ENCODE peak calls at places on chromosomes 4 and X, in ten cellular contexts. C is mammary epithelial cell; K is HAP-1; L is transverse colon; R is hepatocyte; M is CD8-positive, alpha-beta memory T cell; Z is fibroblast of lung; Q is mesenchymal stem cell; X is AG04450; O is psoas muscle. P is an unnamed sample.

GRCh38 chr4:38889143-38889542 is 21.5 kb downstream of the FAM114A1 start:
- DNase-seq in K (no peak), M (no peak), Q (peak; percentile 87), X (no peak), L (no peak), C (peak; percentile 78), R (peak; percentile 36), Z (peak; percentile 76), O (no peak), P (no peak)

GRCh38 chr4:73507541-73507940 is 26.0 kb downstream of the AFM start:
- DNase-seq in X (no peak), Q (no peak), R (no peak), O (no peak), L (no peak), Z (no peak), M (no peak), C (no peak), K (no peak), P (no peak)

GRCh38 chr4:42489095-42489494 is 91.8 kb downstream of the SHISA3 start:
- DNase-seq in O (no peak), Z (no peak), R (no peak), K (no peak), L (no peak), Q (no peak), X (no peak), M (no peak), C (no peak), P (no peak)

GRCh38 chrX:107672955-107673378 is 44.7 kb downstream of the PRPS1 start:
- DNase-seq in Q (peak; percentile 93), X (no peak), L (peak; percentile 87), M (peak; percentile 91), Z (peak; percentile 83), R (peak; percentile 94), K (peak; percentile 74), C (peak; percentile 66), O (peak; percentile 75), P (peak; percentile 74)

GRCh38 chr4:107592518-107592917 is 127.5 kb downstream of the PAPSS1 start:
- DNase-seq in X (no peak), R (no peak), M (no peak), L (no peak), C (no peak), K (no peak), Q (peak; percentile 63), O (no peak), Z (no peak), P (no peak)

GRCh38 chrX:39821011-39821708 is 276.6 kb downstream of the BCOR start:
- DNase-seq in M (no peak), X (no peak), Q (peak; percentile 49), O (no peak), L (no peak), C (no peak), Z (peak; percentile 29), R (peak; percentile 73), K (peak; percentile 15), P (no peak)

GRCh38 chr4:7771541-7772507 is 167.8 kb downstream of the AFAP1 start:
- DNase-seq in Q (no peak), M (no peak), R (no peak), K (no peak), C (no peak), Z (no peak), L (peak; percentile 66), O (no peak), X (no peak), P (no peak)

GRCh38 chr4:134024251-134024650 is 177.3 kb downstream of the PABPC4L start:
- DNase-seq in C (no peak), O (no peak), Z (peak; percentile 6), L (no peak), Q (peak; percentile 9), K (peak; percentile 51), X (no peak), R (peak; percentile 25), M (no peak), P (no peak)

GRCh38 chrX:1205681-1206611 is 6.5 kb downstream of the CRLF2 start:
- DNase-seq in C (peak; percentile 68), O (no peak), K (peak; percentile 88), R (peak; percentile 57), M (peak; percentile 23), Q (peak; percentile 93), X (no peak), Z (peak; percentile 57), L (peak; percentile 18), P (no peak)

GRCh38 chrX:40734956-40735317 is 405 bp downstream of the MED14 start:
- DNase-seq in R (peak; percentile 30), M (no peak), O (no peak), Q (peak; percentile 24), X (no peak), Z (peak; percentile 15), K (peak; percentile 34), L (peak; percentile 37), C (no peak), P (peak; percentile 5)

GRCh38 chr4:158051401-158052235 is 121.2 kb downstream of the GASK1B start:
- DNase-seq in K (no peak), R (peak; percentile 40), M (no peak), X (peak; percentile 63), L (no peak), Q (peak; percentile 92), C (peak; percentile 4), O (peak; percentile 31), Z (peak; percentile 94), P (no peak)

GRCh38 chr4:174494731-174495130 is 27.6 kb downstream of the HPGD start:
- DNase-seq in M (no peak), Q (no peak), Z (no peak), C (no peak), X (no peak), K (no peak), O (no peak), L (no peak), R (no peak), P (no peak)

GRCh38 chr4:39706829-39707511 is 9.0 kb downstream of the UBE2K start:
- DNase-seq in R (no peak), Q (no peak), M (no peak), K (no peak), C (no peak), O (no peak), X (no peak), Z (no peak), L (no peak), P (no peak)

GRCh38 chr4:169439244-169439643 is 168.5 kb upstream of the SH3RF1 start:
- DNase-seq in O (no peak), L (no peak), M (no peak), Z (peak; percentile 60), Q (no peak), C (no peak), K (no peak), R (no peak), X (no peak), P (no peak)

GRCh38 chrX:80846247-80846646 is 36.6 kb upstream of the BRWD3 start:
- DNase-seq in L (no peak), Q (no peak), R (no peak), M (no peak), K (no peak), O (no peak), Z (no peak), X (no peak), C (no peak), P (no peak)

GRCh38 chr4:104592894-104593470 is 98.3 kb upstream of the CXXC4 start:
- DNase-seq in R (peak; percentile 24), C (no peak), O (no peak), K (no peak), Q (peak; percentile 90), X (no peak), L (no peak), M (no peak), Z (peak; percentile 68), P (no peak)

GRCh38 chr4:99763635-99764101 is 53.0 kb upstream of the DAPP1 start:
- DNase-seq in K (no peak), Q (peak; percentile 68), C (peak; percentile 94), Z (peak; percentile 98), L (no peak), O (no peak), X (peak; percentile 49), M (no peak), R (peak; percentile 24), P (no peak)

GRCh38 chr4:62399242-62399641 is 1199.1 kb downstream of the ADGRL3 start:
- DNase-seq in R (no peak), L (no peak), Q (peak; percentile 7), O (no peak), M (no peak), K (no peak), C (no peak), X (no peak), Z (peak; percentile 9), P (no peak)

GRCh38 chrX:2933125-2933900 is 4.2 kb upstream of the ARSD start:
- DNase-seq in M (no peak), C (peak; percentile 28), R (no peak), L (peak; percentile 46), X (no peak), Z (no peak), Q (no peak), K (no peak), O (no peak), P (no peak)

DNA sequence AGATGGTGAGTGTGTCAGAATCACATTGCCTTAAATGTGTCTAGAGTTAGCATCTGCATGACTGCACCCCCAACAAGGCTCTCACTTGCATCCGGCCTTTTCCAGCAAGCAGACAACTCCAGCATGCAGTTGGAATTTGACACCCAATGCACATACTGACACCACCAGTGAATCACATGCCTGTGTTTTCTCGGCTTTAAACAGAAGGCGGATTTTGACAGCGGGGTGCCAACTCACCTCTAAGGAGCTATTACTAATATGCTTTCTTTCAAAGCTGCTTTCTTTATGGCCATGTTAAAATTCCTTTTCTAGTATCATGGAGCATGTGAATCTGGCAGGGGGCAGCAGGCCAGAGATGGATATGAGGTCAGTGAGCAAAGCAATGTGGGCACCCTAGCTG is 78.0 kb upstream of the CLNK start:
- DNase-seq in Z (peak; percentile 60), R (peak; percentile 11), O (no peak), M (no peak), X (peak; percentile 62), Q (peak; percentile 85), C (no peak), K (no peak), L (no peak), P (no peak)
- H3K9me3 ChIP-seq in Z (no peaks in the 10 kb centered on the region), R (no peaks in the 10 kb centered on the region), O (no peaks in the 10 kb centered on the region), M (no peaks in the 10 kb centered on the region), X (no peaks in the 10 kb centered on the region), Q (no peaks in the 10 kb centered on the region), C (no peaks in the 10 kb centered on the region), K (peaks cover 1% of the 10 kb centered on the region), L (no peaks in the 10 kb centered on the region), P (no peaks in the 10 kb centered on the region)

GRCh38 chr4:19888587-19888986 is 363.1 kb upstream of the SLIT2 start:
- DNase-seq in C (no peak), K (no peak), X (no peak), Q (no peak), M (no peak), L (no peak), O (no peak), Z (no peak), R (no peak), P (no peak)
- H3K9me3 ChIP-seq in C (no peaks in the 10 kb centered on the region), K (no peaks in the 10 kb centered on the region), X (no peaks in the 10 kb centered on the region), Q (no peaks in the 10 kb centered on the region), M (no peaks in the 10 kb centered on the region), L (no peaks in the 10 kb centered on the region), O (no peaks in the 10 kb centered on the region), Z (no peaks in the 10 kb centered on the region), R (no peaks in the 10 kb centered on the region), P (no peaks in the 10 kb centered on the region)

GRCh38 chr4:183384516-183384915 is 59.9 kb upstream of the CDKN2AIP start:
- DNase-seq in K (no peak), Q (no peak), M (no peak), Z (no peak), O (no peak), L (no peak), C (no peak), X (no peak), R (no peak), P (no peak)
- H3K9me3 ChIP-seq in K (peaks cover 2% of the 10 kb centered on the region), Q (peaks cover 9% of the 10 kb centered on the region), M (no peaks in the 10 kb centered on the region), Z (no peaks in the 10 kb centered on the region), O (no peaks in the 10 kb centered on the region), L (no peaks in the 10 kb centered on the region), C (peaks cover 5% of the 10 kb centered on the region), X (peaks cover 20% of the 10 kb centered on the region), R (no peaks in the 10 kb centered on the region), P (no peaks in the 10 kb centered on the region)

GRCh38 chr4:45094676-45095075 is 368.3 kb upstream of the GNPDA2 start:
- DNase-seq in L (no peak), C (no peak), O (no peak), K (no peak), R (no peak), Z (peak; percentile 13), X (no peak), Q (no peak), M (no peak), P (no peak)
- H3K9me3 ChIP-seq in L (no peaks in the 10 kb centered on the region), C (peaks cover 8% of the 10 kb centered on the region), O (no peaks in the 10 kb centered on the region), K (no peaks in the 10 kb centered on the region), R (no peaks in the 10 kb centered on the region), Z (no peaks in the 10 kb centered on the region), X (peaks cover 4% of the 10 kb centered on the region), Q (peaks cover 10% of the 10 kb centered on the region), M (no peaks in the 10 kb centered on the region), P (no peaks in the 10 kb centered on the region)

P was measured in T-helper 17 cell.